ENCODE peak calls at places on chromosomes 13 and 19, in four cellular contexts. B, N, Z and U are unnamed samples.

GRCh38 chr19:15463865-15464371 is 426 bp downstream of the RASAL3 start:
- DNase-seq in B (no peak), N (no peak), Z (peak; percentile 62), U (peak; percentile 64)

GRCh38 chr19:41626877-41627276 is at the start of gene CEACAM4:
- DNase-seq in B (no peak), N (no peak), Z (peak; percentile 79), U (peak; percentile 79)

GRCh38 chr13:28047784-28048388 is 52.5 kb downstream of the FLT3 start:
- DNase-seq in B (peak; percentile 13), N (no peak), Z (no peak), U (no peak)

GRCh38 chr19:38729653-38730469 is 14.4 kb downstream of the CAPN12 start:
- DNase-seq in B (peak; percentile 50), N (no peak), Z (peak; percentile 69), U (peak; percentile 85)

GRCh38 chr13:98144501-98145350 is 1.8 kb downstream of the FARP1 start:
- DNase-seq in B (no peak), N (no peak), Z (peak; percentile 32), U (peak; percentile 50)

GRCh38 chr19:6723738-6724137 is 3.3 kb upstream of the C3 start:
- DNase-seq in B (no peak), N (no peak), Z (peak; percentile 56), U (peak; percentile 45)

GRCh38 chr13:46903748-46904147 is 6.9 kb upstream of the HTR2A start:
- DNase-seq in B (peak; percentile 53), N (no peak), Z (no peak), U (no peak)

GRCh38 chr13:113864303-113864890 is 521 bp upstream of the GAS6 start:
- DNase-seq in B (no peak), N (no peak), Z (no peak), U (no peak)

GRCh38 chr19:57708641-57709354 is at the start of gene ZNF154:
- DNase-seq in B (peak; percentile 80), N (no peak), Z (peak; percentile 20), U (peak; percentile 48)

GRCh38 chr19:2231621-2232221 is 4.4 kb downstream of the PLEKHJ1 start:
- DNase-seq in B (no peak), N (no peak), Z (no peak), U (no peak)

GRCh38 chr13:33318744-33319143 is 33.2 kb upstream of the STARD13 start:
- DNase-seq in B (no peak), N (no peak), Z (no peak), U (no peak)

GRCh38 chr13:98942997-98943396 is 34.9 kb downstream of the DOCK9 start:
- DNase-seq in B (no peak), N (no peak), Z (no peak), U (no peak)

GRCh38 chr19:7699003-7699402 is 2.9 kb downstream of the FCER2 start:
- DNase-seq in B (no peak), N (no peak), Z (no peak), U (no peak)

GRCh38 chr19:38395381-38396127 is 7.1 kb downstream of the SPRED3 start:
- DNase-seq in B (no peak), N (no peak), Z (no peak), U (no peak)

DNA sequence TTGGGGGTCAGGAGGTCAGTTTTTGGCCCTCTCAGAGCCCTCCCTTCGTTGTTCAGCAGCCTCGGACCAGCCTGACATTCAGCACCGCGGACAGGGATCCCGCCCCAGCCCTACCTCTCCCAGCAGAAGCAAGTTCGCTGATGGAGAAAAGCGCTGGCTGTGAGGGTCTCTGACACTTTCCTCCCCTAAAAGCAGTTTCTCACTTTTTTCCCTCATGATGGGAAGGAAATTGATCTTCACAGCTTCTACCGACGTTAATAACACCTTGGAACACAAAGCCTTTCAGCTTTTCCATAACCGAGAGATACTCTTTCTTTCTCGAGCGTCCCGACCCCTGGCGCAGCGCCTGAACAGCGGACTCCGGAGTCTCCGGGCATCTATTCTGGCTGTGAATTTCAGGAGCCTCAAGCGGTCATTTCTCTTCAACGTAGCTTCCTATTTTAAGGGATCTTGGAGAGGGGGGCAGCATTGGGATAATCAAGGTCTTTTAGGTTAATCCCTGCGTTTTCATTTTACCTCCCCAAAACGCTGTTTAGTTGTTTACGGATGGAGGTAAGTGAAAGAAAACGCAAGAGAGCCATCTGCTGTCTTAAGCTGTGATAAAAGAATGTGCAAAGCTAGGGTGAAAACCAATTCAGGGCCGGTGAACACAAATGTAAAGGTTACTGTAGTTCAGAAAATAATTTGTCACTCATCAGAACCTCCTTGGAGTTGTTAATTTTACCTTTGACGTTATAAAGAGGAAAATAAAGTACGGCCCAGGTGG is 467.2 kb downstream of the ITGBL1 start:
- DNase-seq in B (peak; percentile 40), N (no peak), Z (no peak), U (no peak)
- TF ChIP-seq CTCF in B (peak; percentile 23), N (no peak), Z (no peak), U (no peak)

DNA sequence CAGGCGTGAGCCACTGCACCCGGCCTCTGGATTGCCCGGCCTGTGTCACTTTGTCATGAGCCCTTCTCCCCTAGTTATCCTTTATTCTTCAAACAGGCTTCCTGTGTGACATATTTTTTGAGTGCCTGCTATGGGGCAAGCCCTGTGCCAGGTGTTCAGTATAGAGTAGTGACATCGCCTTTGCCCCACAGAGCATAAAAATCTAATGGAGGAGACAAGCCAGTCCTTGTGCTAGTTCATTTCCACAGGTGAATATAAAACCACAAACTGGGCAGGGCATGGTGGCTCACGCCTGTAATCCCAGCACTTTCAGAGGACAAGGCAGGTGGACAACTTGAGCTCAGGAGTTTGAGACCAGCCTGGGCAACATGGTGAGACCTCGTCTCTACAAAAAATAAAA is 43.2 kb downstream of the BBC3 start:
- DNase-seq in B (no peak), N (no peak), Z (no peak), U (no peak)
- H3K36me3 ChIP-seq in B (no peaks in the 10 kb centered on the region), N (no peaks in the 10 kb centered on the region), Z (peaks cover 11% of the 10 kb centered on the region), U (peaks cover 11% of the 10 kb centered on the region)

DNA sequence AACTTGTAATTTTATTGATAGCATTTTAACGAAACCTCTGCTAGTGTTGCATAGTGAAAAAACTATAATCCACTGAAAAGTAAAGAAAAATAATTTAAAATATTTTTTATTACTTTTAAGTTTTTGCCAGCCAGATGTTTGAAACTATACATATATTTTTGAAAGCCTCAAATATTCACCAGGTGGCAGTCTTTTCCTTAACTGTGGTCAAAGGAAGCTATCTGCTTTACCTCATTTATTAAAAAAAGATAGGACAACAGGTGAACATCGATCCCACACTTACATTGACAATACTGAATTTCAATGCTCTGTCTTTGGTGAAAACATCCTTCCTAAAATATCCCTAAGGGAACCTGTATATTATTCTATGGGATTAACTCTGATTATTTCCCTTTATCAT is 100.5 kb downstream of the TRPC4 start:
- DNase-seq in B (no peak), N (no peak), Z (no peak), U (no peak)
- TF ChIP-seq CTCF in B (peak; percentile 4), N (peak; percentile 3), Z (no peak), U (no peak)

DNA sequence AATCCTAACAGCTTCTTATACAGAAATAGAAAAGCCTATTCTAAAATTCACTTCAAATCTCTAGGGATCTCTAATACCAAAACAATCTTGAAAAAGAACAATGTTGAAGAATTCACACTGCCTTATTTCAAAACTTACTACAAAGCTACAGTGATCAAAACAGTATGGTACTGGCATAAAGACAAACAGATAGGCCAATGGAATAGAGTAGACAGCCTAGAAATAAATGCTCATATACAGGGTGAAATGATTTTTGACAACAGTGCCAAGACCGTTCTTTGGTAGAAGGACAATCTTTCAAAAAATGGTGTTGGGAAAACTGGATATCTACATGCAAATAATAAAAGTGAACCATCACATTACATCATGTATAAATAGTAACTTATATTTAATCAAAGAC is 11.8 kb upstream of the ZNF563 start:
- DNase-seq in B (no peak), N (no peak), Z (no peak), U (no peak)
- H3K36me3 ChIP-seq in B (no peaks in the 10 kb centered on the region), N (no peaks in the 10 kb centered on the region), Z (peaks cover 6% of the 10 kb centered on the region), U (peaks cover 3% of the 10 kb centered on the region)

GRCh38 chr13:40777957-40778235 is 6.9 kb upstream of the MRPS31 start:
- DNase-seq in B (no peak), N (no peak), Z (no peak), U (no peak)
- TF ChIP-seq CTCF in B (no peak), N (no peak), Z (no peak), U (no peak)

DNA sequence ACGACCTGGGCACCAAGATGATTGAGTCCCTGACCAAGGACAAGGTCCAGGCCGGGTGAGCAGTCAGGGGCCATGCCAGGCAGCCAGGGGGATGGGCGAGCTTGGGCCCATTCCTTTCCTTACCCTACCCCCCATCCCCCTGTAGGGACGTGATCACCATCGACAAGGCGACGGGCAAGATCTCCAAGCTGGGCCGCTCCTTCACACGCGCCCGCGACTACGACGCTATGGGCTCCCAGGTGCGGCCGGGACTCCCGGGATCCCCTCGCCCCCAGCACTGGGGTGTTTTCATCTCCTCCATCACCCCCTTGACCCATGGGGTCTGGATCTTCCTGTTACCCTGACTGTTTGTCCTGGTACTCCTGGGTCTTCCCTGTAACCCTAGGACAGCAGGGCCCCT is 7.1 kb downstream of the LHB start:
- DNase-seq in B (no peak), N (no peak), Z (no peak), U (no peak)
- H3K36me3 ChIP-seq in B (peaks cover 65% of the 10 kb centered on the region), N (peaks cover 39% of the 10 kb centered on the region), Z (peaks cover 75% of the 10 kb centered on the region), U (peaks cover 74% of the 10 kb centered on the region)

GRCh38 chr19:33997690-33998089 is 174.6 kb upstream of the LSM14A start:
- DNase-seq in B (no peak), N (no peak), Z (no peak), U (no peak)
- TF ChIP-seq CTCF in B (peak; percentile 15), N (no peak), Z (no peak), U (no peak)